ENCODE peak calls at places on chromosomes 7 and 10, in seven cellular contexts. X is SK-N-SH, S is GM12878, I is K562, L is H1, J is GM12891, O is HepG2. B is an unnamed sample.

GRCh38 chr7:28955723-28956607 is 2.2 kb downstream of the TRIL start:
- DNase-seq in O (peak), I (no peak), X (peak), J (peak), L (peak), S (no peak), B (peak)

GRCh38 chr7:28708033-28708451 is 250.1 kb downstream of the TRIL start:
- DNase-seq in L (no peak), I (no peak), J (no peak), O (no peak), X (no peak), S (no peak), B (no peak)

GRCh38 chr7:134084488-134085144 is 42.5 kb upstream of the LRGUK start:
- DNase-seq in S (no peak), L (no peak), X (no peak), O (no peak), J (no peak), I (peak), B (no peak)

GRCh38 chr7:114026486-114027089 is 107.8 kb upstream of the PPP1R3A start:
- DNase-seq in S (no peak), I (peak), L (no peak), O (peak), X (peak), J (no peak), B (no peak)

GRCh38 chr10:95573497-95573896 is 12.3 kb upstream of the SORBS1 start:
- DNase-seq in O (no peak), J (no peak), X (no peak), I (no peak), S (no peak), L (no peak), B (no peak)

GRCh38 chr7:90706067-90706716 is 110.1 kb downstream of the CDK14 start:
- DNase-seq in S (no peak), X (no peak), O (peak), L (no peak), J (no peak), I (no peak), B (no peak)

GRCh38 chr7:91424372-91424771 is 160.1 kb downstream of the FZD1 start:
- DNase-seq in J (no peak), I (peak), L (no peak), O (peak), X (peak), S (no peak), B (no peak)

GRCh38 chr7:73701357-73701995 is 18.0 kb downstream of the STX1A start:
- DNase-seq in J (no peak), X (peak), S (no peak), L (peak), O (peak), I (peak), B (no peak)

GRCh38 chr10:110311357-110311949 is 6.7 kb upstream of the SMNDC1 start:
- DNase-seq in O (peak), I (peak), J (no peak), X (peak), S (peak), L (no peak), B (no peak)

GRCh38 chr10:2019803-2020202 is 282.5 kb upstream of the ADARB2 start:
- DNase-seq in O (no peak), X (no peak), I (no peak), L (no peak), J (no peak), S (no peak), B (no peak)

GRCh38 chr7:148702876-148703670 is 4.4 kb downstream of the CUL1 start:
- DNase-seq in S (no peak), L (no peak), O (no peak), J (no peak), I (no peak), X (no peak), B (no peak)

GRCh38 chr7:2802504-2803341 is 41.4 kb downstream of the GNA12 start:
- DNase-seq in L (peak), X (no peak), J (no peak), O (peak), S (no peak), I (no peak), B (no peak)

GRCh38 chr10:79152423-79152817 is 83.7 kb downstream of the ZMIZ1 start:
- DNase-seq in O (no peak), L (no peak), S (no peak), J (no peak), X (no peak), I (peak), B (no peak)

GRCh38 chr10:80252296-80252887 is 37.1 kb downstream of the MAT1A start:
- DNase-seq in O (no peak), S (no peak), X (no peak), J (no peak), L (no peak), I (no peak), B (no peak)

GRCh38 chr10:53403688-53404087 is 631.1 kb upstream of the MBL2 start:
- DNase-seq in L (no peak), O (no peak), J (no peak), X (peak), S (no peak), I (no peak), B (no peak)

GRCh38 chr7:23956769-23957556 is 246.9 kb downstream of the STK31 start:
- DNase-seq in X (no peak), I (peak), S (no peak), J (no peak), O (peak), L (no peak), B (no peak)

GRCh38 chr7:127514499-127514898 is 70.9 kb downstream of the GCC1 start:
- DNase-seq in J (no peak), I (peak), O (peak), X (peak), L (no peak), S (no peak), B (no peak)

GRCh38 chr7:84291756-84292155 is 97.2 kb upstream of the SEMA3A start:
- DNase-seq in X (no peak), J (no peak), S (no peak), I (no peak), L (no peak), O (no peak), B (no peak)

GRCh38 chr10:11238893-11239292 is 221.2 kb downstream of the CELF2 start:
- DNase-seq in I (no peak), X (no peak), S (no peak), J (no peak), L (no peak), O (no peak), B (no peak)

GRCh38 chr7:27922907-27923306 is 182.9 kb downstream of the TAX1BP1 start:
- DNase-seq in X (no peak), S (peak), O (no peak), J (no peak), I (no peak), L (no peak), B (no peak)

GRCh38 chr7:50595538-50596102 is 30.4 kb upstream of the DDC start:
- DNase-seq in S (no peak), I (peak), X (peak), L (no peak), O (peak), J (no peak), B (no peak)

GRCh38 chr7:142614116-142614515 is 135.2 kb upstream of the PRSS1 start:
- DNase-seq in O (no peak), S (no peak), I (no peak), X (no peak), J (no peak), L (no peak), B (no peak)

GRCh38 chr10:88209231-88209630 is 345.8 kb downstream of the PTEN start:
- DNase-seq in O (no peak), S (no peak), L (no peak), I (no peak), J (no peak), X (no peak), B (no peak)

GRCh38 chr10:88209837-88210552 is 346.6 kb downstream of the PTEN start:
- DNase-seq in S (no peak), X (no peak), I (no peak), O (no peak), J (no peak), L (no peak), B (no peak)

GRCh38 chr10:88213206-88213605 is 349.8 kb downstream of the PTEN start:
- DNase-seq in L (no peak), S (no peak), O (no peak), J (no peak), X (no peak), I (no peak), B (no peak)

GRCh38 chr10:88211230-88211629 is 347.8 kb downstream of the PTEN start:
- DNase-seq in J (no peak), O (no peak), S (no peak), L (no peak), X (no peak), I (no peak), B (no peak)

DNA sequence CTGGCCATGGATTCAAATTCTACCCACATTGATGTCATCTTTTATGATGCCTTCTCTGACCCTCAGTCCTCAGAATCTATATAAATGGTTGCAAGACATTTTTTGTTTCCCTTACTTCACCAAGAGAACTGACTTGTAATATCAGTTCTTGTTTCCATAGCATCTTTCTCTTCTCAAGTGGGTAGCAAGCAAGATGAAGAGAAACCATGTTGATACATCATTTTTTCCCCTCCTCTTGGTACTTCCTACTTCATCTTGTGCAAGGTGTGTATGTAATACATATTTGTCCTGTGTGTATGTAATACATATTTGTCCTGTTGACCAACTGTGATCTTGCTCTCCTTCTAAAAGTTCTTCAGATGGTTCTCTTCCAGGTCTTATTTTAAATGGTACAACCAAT is 348.6 kb downstream of the PTEN start:
- DNase-seq in S (no peak), I (no peak), L (no peak), J (no peak), X (no peak), O (no peak), B (no peak)
- TF ChIP-seq TAF1 in S (no peak), I (no peak), L (no peak), J (no peak), X (no peak), O (no peak), B (no peak)

GRCh38 chr10:44873156-44873555 is 38.0 kb upstream of the TMEM72 start:
- DNase-seq in J (no peak), S (no peak), L (no peak), O (no peak), X (no peak), I (no peak), B (no peak)
- TF ChIP-seq POLR2AphosphoS5 in J (no peak), S (no peak), L (no peak), O (no peak), X (no peak), I (no peak), B (no peak)

GRCh38 chr10:112335104-112335840 is 38.6 kb upstream of the ACSL5 start:
- DNase-seq in L (no peak), J (no peak), X (no peak), O (no peak), I (no peak), S (no peak), B (no peak)
- TF ChIP-seq TAF1 in L (no peak), J (no peak), X (no peak), O (no peak), I (no peak), S (no peak), B (no peak)

GRCh38 chr7:26346611-26347200 is 55.0 kb downstream of the SNX10 start:
- DNase-seq in X (no peak), O (no peak), S (no peak), J (no peak), I (no peak), L (no peak), B (no peak)
- TF ChIP-seq POLR2AphosphoS5 in X (no peak), O (no peak), S (no peak), J (no peak), I (no peak), L (no peak), B (no peak)

GRCh38 chr7:102306916-102307677 is 20.4 kb downstream of the SH2B2 start:
- DNase-seq in I (peak), J (peak), S (peak), L (no peak), X (no peak), O (peak), B (peak)
- TF ChIP-seq TAF1 in I (no peak), J (no peak), S (peak), L (no peak), X (no peak), O (no peak), B (no peak)

GRCh38 chr10:103111031-103111917 is 81.8 kb downstream of the NT5C2 start:
- DNase-seq in L (no peak), I (no peak), J (no peak), X (no peak), S (peak), O (peak), B (no peak)
- TF ChIP-seq POLR2AphosphoS5 in L (no peak), I (no peak), J (no peak), X (no peak), S (no peak), O (no peak), B (no peak)

GRCh38 chr7:30907527-30908267 is 4.0 kb upstream of the AQP1 start:
- DNase-seq in O (no peak), I (no peak), J (no peak), X (no peak), S (no peak), L (no peak), B (no peak)
- TF ChIP-seq TAF1 in O (no peak), I (no peak), J (no peak), X (no peak), S (no peak), L (no peak), B (no peak)

DNA sequence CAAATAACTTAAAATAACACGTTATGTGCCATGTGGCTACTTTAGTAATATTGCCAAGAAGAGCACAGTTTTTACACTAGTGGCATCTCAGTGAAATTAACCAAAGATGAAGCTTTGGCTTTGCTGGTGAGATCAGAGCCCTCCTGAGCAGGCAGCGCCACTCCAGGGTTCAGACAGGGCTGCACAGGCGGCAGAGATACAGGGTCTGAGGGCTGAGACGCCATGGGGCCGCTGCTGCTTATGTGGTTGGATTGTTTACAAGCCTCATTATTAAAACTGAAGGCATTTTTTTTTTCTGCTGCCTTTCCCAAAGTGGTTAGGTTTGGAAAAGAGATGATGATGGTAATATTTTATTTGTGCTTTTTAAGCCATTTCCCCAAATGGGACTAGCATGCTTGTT is 68.8 kb upstream of the DNAJB6 start:
- DNase-seq in S (no peak), X (no peak), L (no peak), J (no peak), O (no peak), I (no peak), B (no peak)
- TF ChIP-seq POLR2AphosphoS5 in S (no peak), X (no peak), L (no peak), J (no peak), O (no peak), I (no peak), B (no peak)